ENCODE peak calls at places on chromosomes 1 and 21, in nine cellular contexts. P is PC-3; G is CD8-positive, alpha-beta T cell; D is OCI-LY7; T is left ventricle myocardium inferior; J is GM23248; L is Karpas-422; U is psoas muscle; R is tibial nerve. I is an unnamed sample.
A peak's percentile ranks its signal among the peaks of the same experiment; 100 is the strongest.

GRCh38 chr1:209854196-209854595 is 26.4 kb downstream of the UTP25 start:
- DNase-seq in P (no peak), G (no peak), J (no peak), T (no peak), U (no peak), L (no peak), D (no peak), R (no peak), I (no peak)

GRCh38 chr1:236083650-236084385 is 18.9 kb upstream of the NID1 start:
- DNase-seq in G (no peak), T (no peak), U (no peak), J (peak; percentile 57), L (no peak), D (no peak), P (no peak), R (no peak), I (no peak)

GRCh38 chr1:169427081-169427611 is at the start of gene CCDC181:
- DNase-seq in G (peak; percentile 34), L (no peak), D (no peak), R (no peak), U (peak; percentile 62), J (peak; percentile 41), P (no peak), T (peak; percentile 55), I (peak; percentile 78)

GRCh38 chr1:184387871-184388670 is 1.2 kb downstream of the C1orf21 start:
- DNase-seq in D (no peak), G (no peak), R (no peak), P (peak; percentile 65), J (peak; percentile 91), L (no peak), U (peak; percentile 70), T (peak; percentile 49), I (peak; percentile 66)

GRCh38 chr1:152758636-152759035 is 811 bp downstream of the KPRP start:
- DNase-seq in L (no peak), G (no peak), T (no peak), U (no peak), R (no peak), D (no peak), J (no peak), P (no peak), I (no peak)

GRCh38 chr1:27402349-27402754 is 9.9 kb downstream of the GPR3 start:
- DNase-seq in D (no peak), R (peak; percentile 73), P (peak; percentile 53), J (peak; percentile 86), L (no peak), G (no peak), U (peak; percentile 89), T (peak; percentile 74), I (peak; percentile 76)

GRCh38 chr1:107515702-107516101 is 374.9 kb downstream of the NTNG1 start:
- DNase-seq in J (no peak), U (no peak), R (no peak), G (no peak), T (no peak), D (no peak), L (no peak), P (no peak), I (no peak)

GRCh38 chr1:12127206-12127810 is 39.5 kb upstream of the TNFRSF1B start:
- DNase-seq in D (no peak), G (no peak), J (no peak), R (no peak), P (no peak), T (no peak), L (no peak), U (no peak), I (peak; percentile 39)

GRCh38 chr21:32894321-32894720 is 122.8 kb upstream of the PAXBP1 start:
- DNase-seq in L (no peak), T (no peak), G (no peak), U (no peak), D (no peak), J (no peak), P (no peak), R (no peak), I (no peak)

GRCh38 chr1:185811062-185811709 is 77.0 kb downstream of the HMCN1 start:
- DNase-seq in R (no peak), U (no peak), G (no peak), J (no peak), T (no peak), D (no peak), P (no peak), L (no peak), I (no peak)

GRCh38 chr1:6704746-6705145 is 3.1 kb upstream of the DNAJC11 start:
- DNase-seq in G (no peak), R (no peak), D (no peak), P (no peak), L (no peak), U (no peak), J (no peak), T (no peak), I (no peak)

GRCh38 chr1:149848811-149849210 is 50.6 kb upstream of the BOLA1 start:
- DNase-seq in G (no peak), D (peak; percentile 55), L (peak; percentile 43), P (peak; percentile 40), U (no peak), R (no peak), T (no peak), J (peak; percentile 7), I (no peak)

GRCh38 chr1:117120774-117121588 is 568 bp downstream of the TRIM45 start:
- DNase-seq in J (peak; percentile 81), U (no peak), G (no peak), P (no peak), T (no peak), D (no peak), R (no peak), L (no peak), I (no peak)

GRCh38 chr1:4175566-4176405 is 275.7 kb upstream of the C1orf174 start:
- DNase-seq in R (no peak), P (no peak), L (peak; percentile 27), T (no peak), D (no peak), J (no peak), U (no peak), G (no peak), I (no peak)

GRCh38 chr1:95179205-95180001 is 54.6 kb upstream of the RWDD3 start:
- DNase-seq in G (no peak), R (no peak), U (no peak), D (no peak), T (no peak), J (no peak), P (no peak), L (no peak), I (no peak)

GRCh38 chr1:206963119-206963712 is 7.0 kb downstream of the FCAMR start:
- DNase-seq in U (no peak), L (no peak), P (peak; percentile 18), T (no peak), D (no peak), J (peak; percentile 72), G (no peak), R (no peak), I (no peak)

GRCh38 chr1:70863256-70863655 is 184.4 kb downstream of the PTGER3 start:
- DNase-seq in J (peak; percentile 60), P (no peak), L (no peak), R (no peak), G (no peak), D (no peak), T (no peak), U (no peak), I (no peak)

GRCh38 chr1:231219422-231220401 is 21.3 kb upstream of the GNPAT start:
- DNase-seq in D (no peak), T (no peak), L (no peak), U (no peak), J (peak; percentile 12), P (no peak), R (no peak), G (no peak), I (no peak)

GRCh38 chr1:53895421-53895820 is 1.4 kb downstream of the DIO1 start:
- DNase-seq in J (peak; percentile 14), L (no peak), D (no peak), P (no peak), G (no peak), U (no peak), R (no peak), T (no peak), I (no peak)

GRCh38 chr1:53893999-53894636 is at the start of gene DIO1:
- DNase-seq in T (no peak), G (no peak), J (no peak), R (no peak), L (no peak), U (no peak), P (no peak), D (no peak), I (no peak)

GRCh38 chr1:53892911-53893310 is 1.1 kb upstream of the DIO1 start:
- DNase-seq in P (no peak), R (no peak), U (no peak), J (no peak), T (no peak), L (no peak), D (no peak), G (no peak), I (peak; percentile 53)

GRCh38 chr1:53896673-53897229 is 2.8 kb downstream of the DIO1 start:
- DNase-seq in U (no peak), R (no peak), J (peak; percentile 91), L (no peak), T (no peak), G (no peak), D (no peak), P (peak; percentile 80), I (no peak)

GRCh38 chr1:53894644-53895043 is 657 bp downstream of the DIO1 start:
- DNase-seq in U (no peak), J (no peak), R (no peak), T (no peak), L (no peak), G (no peak), P (no peak), D (no peak), I (no peak)
- H3K27ac ChIP-seq in U (no peak overlapping the region), J (no peak overlapping the region), R (no peak overlapping the region), T (no peak overlapping the region), L (no peak overlapping the region), G (no peak overlapping the region), P (no peak overlapping the region), D (no peak overlapping the region), I (no peak overlapping the region)

DNA sequence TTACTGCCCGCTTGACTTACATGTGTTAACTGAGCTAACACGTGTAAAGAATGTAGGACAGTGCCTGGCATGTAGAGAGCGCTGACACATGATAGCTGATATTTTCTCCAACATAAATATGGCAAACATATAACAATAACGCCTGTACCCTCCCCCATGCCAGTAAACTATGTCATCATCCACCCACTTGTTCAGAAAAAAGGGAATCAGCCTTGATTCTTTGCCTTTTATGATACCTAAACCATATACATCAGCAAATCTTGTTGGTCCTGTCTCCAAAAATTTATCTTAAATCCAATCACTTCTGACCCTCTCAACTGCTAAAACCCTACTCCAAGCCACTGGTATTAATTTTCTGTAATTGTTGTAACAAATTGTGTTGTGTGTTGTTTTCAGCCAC is 1.1 kb upstream of the ZNF692 start:
- DNase-seq in D (no peak), G (no peak), T (no peak), U (no peak), R (no peak), P (no peak), J (no peak), L (no peak), I (no peak)
- H3K27ac ChIP-seq in D (no peak overlapping the region), G (no peak overlapping the region), T (peak overlapping the region; percentile 96), U (peak overlapping the region; percentile 93), R (peak overlapping the region; percentile 89), P (no peak overlapping the region), J (peak overlapping the region; percentile 42), L (no peak overlapping the region), I (no peak overlapping the region)

GRCh38 chr1:9942399-9942938 is 722 bp downstream of the LZIC start:
- DNase-seq in P (peak; percentile 73), D (peak; percentile 80), R (no peak), J (peak; percentile 84), U (no peak), T (no peak), G (no peak), L (peak; percentile 81), I (no peak)
- H3K27ac ChIP-seq in P (peak overlapping the region; percentile 93), D (peak overlapping the region; percentile 74), R (peak overlapping the region; percentile 87), J (peak overlapping the region; percentile 73), U (peak overlapping the region; percentile 91), T (peak overlapping the region; percentile 94), G (peak overlapping the region; percentile 88), L (peak overlapping the region; percentile 52), I (peak overlapping the region; percentile 70)

GRCh38 chr1:212856755-212857154 is 1.3 kb upstream of the FLVCR1 start:
- DNase-seq in G (no peak), P (no peak), J (no peak), L (no peak), U (no peak), R (no peak), D (no peak), T (no peak), I (no peak)
- H3K27ac ChIP-seq in G (no peak overlapping the region), P (no peak overlapping the region), J (peak overlapping the region; percentile 71), L (no peak overlapping the region), U (no peak overlapping the region), R (peak overlapping the region; percentile 85), D (no peak overlapping the region), T (no peak overlapping the region), I (no peak overlapping the region)